ENCODE peak calls at places on chromosomes 11 and 22, in six cellular contexts. W, H, N, O, K and C are unnamed samples.

GRCh38 chr11:393219-394033 is 583 bp upstream of the PKP3 start:
- DNase-seq in W (no peak), H (no peak), N (peak; percentile 78), O (no peak), K (no peak), C (peak; percentile 86)

GRCh38 chr11:119372260-119373058 is 9.0 kb downstream of the USP2 start:
- DNase-seq in W (peak; percentile 26), H (no peak), N (no peak), O (no peak), K (no peak), C (no peak)

GRCh38 chr11:80414766-80415165 is 973.9 kb upstream of the TENM4 start:
- DNase-seq in W (no peak), H (no peak), N (no peak), O (no peak), K (no peak), C (no peak)

GRCh38 chr11:41058138-41058537 is 401.3 kb downstream of the LRRC4C start:
- DNase-seq in W (no peak), H (no peak), N (no peak), O (no peak), K (no peak), C (no peak)

GRCh38 chr22:20777420-20778177 is 3.7 kb downstream of the SERPIND1 start:
- DNase-seq in W (no peak), H (no peak), N (peak; percentile 94), O (peak; percentile 83), K (no peak), C (peak; percentile 88)

GRCh38 chr11:33700425-33701271 is at the start of gene C11orf91:
- DNase-seq in W (peak; percentile 97), H (peak; percentile 96), N (peak; percentile 94), O (peak; percentile 95), K (peak; percentile 99), C (peak; percentile 95)

GRCh38 chr22:43541022-43541421 is 129.2 kb downstream of the MPPED1 start:
- DNase-seq in W (no peak), H (no peak), N (no peak), O (no peak), K (no peak), C (no peak)

GRCh38 chr22:17400305-17400704 is 31.0 kb downstream of the CECR2 start:
- DNase-seq in W (no peak), H (no peak), N (no peak), O (no peak), K (no peak), C (no peak)

GRCh38 chr11:10752061-10752460 is 1.0 kb downstream of the CTR9 start:
- DNase-seq in W (no peak), H (no peak), N (no peak), O (no peak), K (no peak), C (no peak)

GRCh38 chr11:130490682-130491449 is 42.4 kb downstream of the ADAMTS15 start:
- DNase-seq in W (no peak), H (no peak), N (no peak), O (no peak), K (no peak), C (no peak)

GRCh38 chr22:38924197-38924952 is 33.0 kb upstream of the APOBEC3A start:
- DNase-seq in W (no peak), H (no peak), N (peak; percentile 90), O (no peak), K (no peak), C (peak; percentile 78)

GRCh38 chr11:36300651-36301050 is 4.6 kb downstream of the PRR5L start:
- DNase-seq in W (no peak), H (no peak), N (peak; percentile 17), O (no peak), K (no peak), C (no peak)

GRCh38 chr11:59429924-59430516 is 3.8 kb upstream of the OR5A2 start:
- DNase-seq in W (no peak), H (peak; percentile 76), N (peak; percentile 45), O (peak; percentile 77), K (peak; percentile 48), C (peak; percentile 46)

GRCh38 chr22:46193898-46194310 is 43.6 kb downstream of the PPARA start:
- DNase-seq in W (no peak), H (no peak), N (no peak), O (no peak), K (no peak), C (no peak)

GRCh38 chr11:34809191-34810106 is 106.7 kb downstream of the APIP start:
- DNase-seq in W (no peak), H (no peak), N (peak; percentile 31), O (no peak), K (no peak), C (peak; percentile 18)

GRCh38 chr11:86180415-86180814 is 64.1 kb upstream of the EED start:
- DNase-seq in W (no peak), H (no peak), N (no peak), O (no peak), K (no peak), C (no peak)

GRCh38 chr11:57164317-57164716 is 17.4 kb upstream of the LRRC55 start:
- DNase-seq in W (no peak), H (no peak), N (no peak), O (no peak), K (no peak), C (no peak)

GRCh38 chr22:33829549-33830280 is 90.6 kb downstream of the LARGE1 start:
- DNase-seq in W (no peak), H (no peak), N (no peak), O (peak; percentile 83), K (no peak), C (no peak)

GRCh38 chr11:117423046-117423575 is 95.5 kb downstream of the CEP164 start:
- DNase-seq in W (no peak), H (no peak), N (no peak), O (no peak), K (no peak), C (no peak)

GRCh38 chr11:111939836-111940604 is 2.9 kb downstream of the DIXDC1 start:
- DNase-seq in W (no peak), H (no peak), N (peak; percentile 94), O (no peak), K (no peak), C (peak; percentile 76)

GRCh38 chr11:29333993-29334780 is 682.6 kb downstream of the KCNA4 start:
- DNase-seq in W (peak; percentile 25), H (peak; percentile 18), N (peak; percentile 88), O (peak; percentile 65), K (no peak), C (peak; percentile 79)

GRCh38 chr11:830295-831131 is 2.2 kb upstream of the CD151 start:
- DNase-seq in W (peak; percentile 92), H (no peak), N (no peak), O (peak; percentile 90), K (no peak), C (peak; percentile 79)

GRCh38 chr11:94198718-94199117 is 70.1 kb downstream of the PANX1 start:
- DNase-seq in W (no peak), H (no peak), N (no peak), O (no peak), K (no peak), C (no peak)

GRCh38 chr22:32754413-32755041 is 47.0 kb upstream of the TIMP3 start:
- DNase-seq in W (no peak), H (no peak), N (peak; percentile 65), O (no peak), K (no peak), C (peak; percentile 84)

DNA sequence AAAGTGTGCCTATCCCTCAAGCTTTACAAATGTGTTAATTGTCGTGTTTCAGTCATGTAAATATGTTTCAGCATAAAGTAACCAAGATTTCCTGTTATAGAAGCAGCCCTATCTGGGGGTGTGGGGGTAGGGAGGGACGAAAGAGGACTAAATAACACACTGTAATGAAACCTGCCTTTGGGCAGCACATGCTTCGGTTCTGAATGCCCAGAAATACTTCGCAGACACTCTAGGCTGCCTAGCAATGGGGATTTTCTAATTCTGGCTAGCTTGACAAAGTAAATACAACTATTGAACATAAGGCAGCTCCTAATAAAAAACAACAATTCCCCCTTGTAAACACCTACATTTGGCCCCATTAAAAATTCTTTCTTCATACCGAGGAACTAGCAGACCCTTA is 42.4 kb downstream of the PAX6 start:
- DNase-seq in W (no peak), H (no peak), N (no peak), O (no peak), K (no peak), C (no peak)
- H2BK15ac ChIP-seq in W (no peak overlapping the region), H (no peak overlapping the region), N (no peak overlapping the region), O (no peak overlapping the region), K (no peak overlapping the region), C (no peak overlapping the region)

GRCh38 chr22:40238425-40239344 is 61.0 kb downstream of the TNRC6B start:
- DNase-seq in W (no peak), H (no peak), N (peak; percentile 74), O (no peak), K (no peak), C (peak; percentile 83)

GRCh38 chr22:40240671-40241070 is 62.9 kb downstream of the TNRC6B start:
- DNase-seq in W (peak; percentile 7), H (no peak), N (no peak), O (no peak), K (no peak), C (no peak)

GRCh38 chr22:40240160-40240559 is 62.4 kb downstream of the TNRC6B start:
- DNase-seq in W (peak; percentile 13), H (peak; percentile 54), N (no peak), O (no peak), K (no peak), C (no peak)

GRCh38 chr22:40237788-40238424 is 60.2 kb downstream of the TNRC6B start:
- DNase-seq in W (no peak), H (no peak), N (no peak), O (no peak), K (no peak), C (no peak)

GRCh38 chr22:40239345-40239683 is 61.6 kb downstream of the TNRC6B start:
- DNase-seq in W (no peak), H (no peak), N (no peak), O (no peak), K (no peak), C (no peak)
- H3K9ac ChIP-seq in W (no peak overlapping the region), H (no peak overlapping the region), N (no peak overlapping the region), O (no peak overlapping the region), K (no peak overlapping the region), C (no peak overlapping the region)

GRCh38 chr11:65580031-65580692 is 4.3 kb downstream of the EHBP1L1 start:
- DNase-seq in W (no peak), H (no peak), N (no peak), O (no peak), K (no peak), C (no peak)
- H2BK5ac ChIP-seq in W (no peak overlapping the region), H (no peak overlapping the region), N (no peak overlapping the region), O (no peak overlapping the region), K (no peak overlapping the region), C (no peak overlapping the region)

GRCh38 chr11:75050516-75050915 is 46.2 kb downstream of the OR2AT4 start:
- DNase-seq in W (no peak), H (no peak), N (no peak), O (no peak), K (peak; percentile 24), C (no peak)
- H2BK15ac ChIP-seq in W (no peak overlapping the region), H (no peak overlapping the region), N (no peak overlapping the region), O (no peak overlapping the region), K (no peak overlapping the region), C (no peak overlapping the region)

DNA sequence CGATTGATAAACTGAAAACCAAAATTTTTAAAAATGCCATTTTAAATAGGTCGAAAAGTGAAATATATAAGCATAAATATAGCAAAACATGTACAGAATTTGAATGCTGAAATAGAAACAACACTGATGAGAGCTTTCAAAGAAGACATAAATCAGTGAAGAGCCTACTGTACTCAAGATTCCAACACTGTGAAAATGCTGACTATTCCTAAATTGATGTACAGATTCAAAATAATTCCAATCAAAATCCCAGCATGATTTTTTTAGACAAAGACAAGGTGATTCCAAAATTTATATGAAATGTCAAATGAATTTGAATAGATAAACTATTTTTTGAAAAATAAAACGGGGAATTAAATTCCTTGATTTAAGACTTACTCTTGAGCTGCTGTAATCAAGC is 1010.4 kb downstream of the TBC1D22A start:
- DNase-seq in W (no peak), H (no peak), N (no peak), O (no peak), K (no peak), C (no peak)
- H3K9ac ChIP-seq in W (no peak overlapping the region), H (no peak overlapping the region), N (no peak overlapping the region), O (no peak overlapping the region), K (no peak overlapping the region), C (no peak overlapping the region)

GRCh38 chr11:95487391-95487790 is 256.4 kb upstream of the SESN3 start:
- DNase-seq in W (no peak), H (no peak), N (no peak), O (peak; percentile 37), K (no peak), C (no peak)
- H2BK5ac ChIP-seq in W (no peak overlapping the region), H (no peak overlapping the region), N (no peak overlapping the region), O (no peak overlapping the region), K (no peak overlapping the region), C (no peak overlapping the region)